ENCODE peak calls at places on chromosomes 11 and 22, in six cellular contexts. One of them, this sample, is unnamed.

GRCh38 chr11:2508793-2509192 is 64.0 kb downstream of the KCNQ1 start:
- DNase-seq in MCF 10A: no peak
- DNase-seq in heart right ventricle: no peak
- DNase-seq in tibial artery: no peak
- DNase-seq in lung: no peak
- DNase-seq in hepatocyte: no peak
- DNase-seq in this sample: no peak

GRCh38 chr11:2325123-2325522 is 23.3 kb downstream of the TSPAN32 start:
- DNase-seq in MCF 10A: no peak
- DNase-seq in heart right ventricle: no peak
- DNase-seq in tibial artery: no peak
- DNase-seq in lung: no peak
- DNase-seq in hepatocyte: no peak
- DNase-seq in this sample: no peak

GRCh38 chr11:88886796-88887195 is 179.0 kb downstream of the GRM5 start:
- DNase-seq in MCF 10A: peak
- DNase-seq in heart right ventricle: no peak
- DNase-seq in tibial artery: no peak
- DNase-seq in lung: no peak
- DNase-seq in hepatocyte: peak
- DNase-seq in this sample: no peak

GRCh38 chr11:85663080-85663729 is 1.7 kb downstream of the CREBZF start:
- DNase-seq in MCF 10A: no peak
- DNase-seq in heart right ventricle: no peak
- DNase-seq in tibial artery: no peak
- DNase-seq in lung: no peak
- DNase-seq in hepatocyte: peak
- DNase-seq in this sample: no peak

GRCh38 chr11:124861670-124862069 is 3.6 kb upstream of the ROBO3 start:
- DNase-seq in MCF 10A: no peak
- DNase-seq in heart right ventricle: no peak
- DNase-seq in tibial artery: no peak
- DNase-seq in lung: no peak
- DNase-seq in hepatocyte: no peak
- DNase-seq in this sample: no peak

GRCh38 chr22:35155403-35156025 is 89.6 kb downstream of the ISX start:
- DNase-seq in MCF 10A: no peak
- DNase-seq in heart right ventricle: no peak
- DNase-seq in tibial artery: no peak
- DNase-seq in lung: no peak
- DNase-seq in hepatocyte: no peak
- DNase-seq in this sample: no peak

GRCh38 chr11:3126207-3126865 is 38.8 kb downstream of the OSBPL5 start:
- DNase-seq in MCF 10A: peak
- DNase-seq in heart right ventricle: peak
- DNase-seq in tibial artery: no peak
- DNase-seq in lung: peak
- DNase-seq in hepatocyte: no peak
- DNase-seq in this sample: no peak

GRCh38 chr22:41576877-41577276 is 12.8 kb downstream of the PMM1 start:
- DNase-seq in MCF 10A: peak
- DNase-seq in heart right ventricle: no peak
- DNase-seq in tibial artery: peak
- DNase-seq in lung: no peak
- DNase-seq in hepatocyte: peak
- DNase-seq in this sample: peak

GRCh38 chr11:1005913-1006312 is 30.6 kb downstream of the MUC6 start:
- DNase-seq in MCF 10A: no peak
- DNase-seq in heart right ventricle: no peak
- DNase-seq in tibial artery: no peak
- DNase-seq in lung: no peak
- DNase-seq in hepatocyte: no peak
- DNase-seq in this sample: no peak

GRCh38 chr22:37419916-37420655 is 7.2 kb downstream of the ELFN2 start:
- DNase-seq in MCF 10A: peak
- DNase-seq in heart right ventricle: no peak
- DNase-seq in tibial artery: no peak
- DNase-seq in lung: no peak
- DNase-seq in hepatocyte: peak
- DNase-seq in this sample: no peak

GRCh38 chr11:93133710-93134109 is 64.1 kb downstream of the SLC36A4 start:
- DNase-seq in MCF 10A: no peak
- DNase-seq in heart right ventricle: no peak
- DNase-seq in tibial artery: no peak
- DNase-seq in lung: no peak
- DNase-seq in hepatocyte: no peak
- DNase-seq in this sample: no peak
- TF ChIP-seq CTCF in MCF 10A: no peak
- TF ChIP-seq CTCF in heart right ventricle: no peak
- TF ChIP-seq CTCF in tibial artery: no peak
- TF ChIP-seq CTCF in lung: no peak
- TF ChIP-seq CTCF in hepatocyte: no peak
- TF ChIP-seq CTCF in this sample: no peak

GRCh38 chr22:46845281-46846153 is 83.1 kb downstream of the TBC1D22A start:
- DNase-seq in MCF 10A: no peak
- DNase-seq in heart right ventricle: no peak
- DNase-seq in tibial artery: no peak
- DNase-seq in lung: no peak
- DNase-seq in hepatocyte: no peak
- DNase-seq in this sample: no peak
- TF ChIP-seq CTCF in MCF 10A: peak
- TF ChIP-seq CTCF in heart right ventricle: peak
- TF ChIP-seq CTCF in tibial artery: peak
- TF ChIP-seq CTCF in lung: no peak
- TF ChIP-seq CTCF in hepatocyte: peak
- TF ChIP-seq CTCF in this sample: peak

GRCh38 chr11:77548552-77549439 is 41.0 kb upstream of the AQP11 start:
- DNase-seq in MCF 10A: no peak
- DNase-seq in heart right ventricle: no peak
- DNase-seq in tibial artery: no peak
- DNase-seq in lung: no peak
- DNase-seq in hepatocyte: no peak
- DNase-seq in this sample: no peak
- TF ChIP-seq CTCF in MCF 10A: no peak
- TF ChIP-seq CTCF in heart right ventricle: no peak
- TF ChIP-seq CTCF in tibial artery: peak
- TF ChIP-seq CTCF in lung: no peak
- TF ChIP-seq CTCF in hepatocyte: no peak
- TF ChIP-seq CTCF in this sample: no peak

GRCh38 chr11:44958165-44958564 is 7.5 kb upstream of the TP53I11 start:
- DNase-seq in MCF 10A: no peak
- DNase-seq in heart right ventricle: no peak
- DNase-seq in tibial artery: no peak
- DNase-seq in lung: no peak
- DNase-seq in hepatocyte: peak
- DNase-seq in this sample: no peak
- TF ChIP-seq CTCF in MCF 10A: no peak
- TF ChIP-seq CTCF in heart right ventricle: no peak
- TF ChIP-seq CTCF in tibial artery: no peak
- TF ChIP-seq CTCF in lung: no peak
- TF ChIP-seq CTCF in hepatocyte: no peak
- TF ChIP-seq CTCF in this sample: no peak